ENCODE peak calls at places on chromosomes 11 and 22, in five cellular contexts. T, K, Z, Q and P are unnamed samples.

GRCh38 chr11:75147875-75148263 is 3.0 kb upstream of the SLCO2B1 start:
- DNase-seq in T (no peak), K (no peak), Z (no peak), Q (no peak), P (no peak)

GRCh38 chr22:39773976-39774539 is 119.5 kb downstream of the ENTHD1 start:
- DNase-seq in T (peak; percentile 0), K (peak; percentile 73), Z (peak; percentile 39), Q (no peak), P (no peak)

GRCh38 chr11:36449566-36450390 is 60.3 kb downstream of the TRAF6 start:
- DNase-seq in T (no peak), K (no peak), Z (no peak), Q (no peak), P (no peak)

GRCh38 chr11:8287297-8288070 is 23.8 kb upstream of the LMO1 start:
- DNase-seq in T (no peak), K (no peak), Z (no peak), Q (no peak), P (no peak)

GRCh38 chr22:39182478-39183030 is 30.1 kb upstream of the CBX7 start:
- DNase-seq in T (no peak), K (no peak), Z (no peak), Q (no peak), P (no peak)

GRCh38 chr11:92663539-92663938 is 305.9 kb upstream of the MTNR1B start:
- DNase-seq in T (no peak), K (no peak), Z (no peak), Q (no peak), P (no peak)

GRCh38 chr22:45703758-45704157 is 32.1 kb downstream of the ATXN10 start:
- DNase-seq in T (no peak), K (no peak), Z (no peak), Q (no peak), P (no peak)

GRCh38 chr11:111602865-111603632 is 800 bp downstream of the SIK2 start:
- DNase-seq in T (peak; percentile 43), K (no peak), Z (peak; percentile 44), Q (no peak), P (peak; percentile 74)

GRCh38 chr11:111097191-111097590 is 148.3 kb upstream of the POU2AF2 start:
- DNase-seq in T (peak; percentile 62), K (no peak), Z (no peak), Q (peak; percentile 5), P (no peak)

GRCh38 chr22:17890892-17891291 is 116.6 kb upstream of the BID start:
- DNase-seq in T (no peak), K (no peak), Z (no peak), Q (no peak), P (no peak)

GRCh38 chr11:124339671-124340447 is 19.9 kb upstream of the OR8D2 start:
- DNase-seq in T (no peak), K (no peak), Z (no peak), Q (peak; percentile 64), P (no peak)

GRCh38 chr11:6431861-6432260 is 8.9 kb downstream of the HPX start:
- DNase-seq in T (peak; percentile 65), K (no peak), Z (no peak), Q (no peak), P (no peak)

GRCh38 chr11:120017582-120017981 is 120.3 kb downstream of the TRIM29 start:
- DNase-seq in T (no peak), K (no peak), Z (no peak), Q (no peak), P (peak; percentile 65)

GRCh38 chr11:105937738-105938137 is 84.3 kb downstream of the MSANTD4 start:
- DNase-seq in T (peak; percentile 46), K (no peak), Z (no peak), Q (no peak), P (no peak)

GRCh38 chr11:64564947-64565889 is 25.8 kb upstream of the SLC22A12 start:
- DNase-seq in T (no peak), K (no peak), Z (peak; percentile 33), Q (peak; percentile 51), P (peak; percentile 58)

GRCh38 chr11:44309483-44310197 is at the start of gene ALX4:
- DNase-seq in T (no peak), K (no peak), Z (peak; percentile 64), Q (no peak), P (peak; percentile 74)

GRCh38 chr11:106706355-106706754 is 311.9 kb downstream of the GUCY1A2 start:
- DNase-seq in T (peak; percentile 67), K (no peak), Z (no peak), Q (no peak), P (peak; percentile 1)

GRCh38 chr11:10461276-10461790 is 6.3 kb downstream of the AMPD3 start:
- DNase-seq in T (no peak), K (no peak), Z (no peak), Q (no peak), P (no peak)

GRCh38 chr11:86035164-86035563 is 33.7 kb downstream of the PICALM start:
- DNase-seq in T (no peak), K (no peak), Z (no peak), Q (no peak), P (no peak)

GRCh38 chr22:24005201-24005600 is at the start of gene GSTT4:
- DNase-seq in T (no peak), K (no peak), Z (no peak), Q (no peak), P (no peak)

GRCh38 chr11:117824571-117825537 is at the start of gene FXYD2:
- DNase-seq in T (no peak), K (no peak), Z (no peak), Q (no peak), P (no peak)

GRCh38 chr22:35630387-35630793 is 13.3 kb upstream of the MB start:
- DNase-seq in T (peak; percentile 63), K (no peak), Z (no peak), Q (no peak), P (no peak)

GRCh38 chr11:65591939-65592814 is 3.4 kb downstream of the KCNK7 start:
- DNase-seq in T (peak; percentile 44), K (no peak), Z (no peak), Q (no peak), P (no peak)

DNA sequence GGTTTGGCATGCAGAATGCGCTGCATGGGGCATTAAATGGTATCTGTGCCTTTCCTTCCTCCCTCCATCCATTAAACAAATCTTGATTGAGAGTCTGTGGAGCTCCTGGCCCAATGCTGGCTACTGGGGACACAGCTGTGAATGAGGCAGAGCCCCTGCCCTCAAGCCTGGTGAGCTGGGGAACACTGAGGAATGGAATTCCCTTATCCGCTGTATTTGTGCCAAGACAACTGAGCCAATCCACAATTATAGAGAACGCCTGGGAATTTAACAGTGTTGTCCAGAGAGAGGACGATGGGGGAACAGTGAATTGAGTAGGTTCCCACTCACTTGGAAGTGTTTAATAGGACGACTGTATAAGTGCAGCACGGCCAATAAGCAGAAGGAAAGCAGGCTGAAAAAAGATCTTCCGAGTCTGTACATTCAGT is 296.0 kb downstream of the MIAT start:
- DNase-seq in T (no peak), K (no peak), Z (no peak), Q (no peak), P (peak; percentile 55)
- TF ChIP-seq RFX5 in T (no peak), K (no peak), Z (no peak), Q (no peak), P (no peak)

GRCh38 chr22:31044262-31044861 is 36.8 kb upstream of the SMTN start:
- DNase-seq in T (peak; percentile 74), K (no peak), Z (no peak), Q (peak; percentile 77), P (no peak)
- TF ChIP-seq MXI1 in T (no peak), K (no peak), Z (no peak), Q (no peak), P (no peak)

GRCh38 chr22:30705710-30706651 is 11.3 kb downstream of the OSBP2 start:
- DNase-seq in T (peak; percentile 80), K (peak; percentile 72), Z (no peak), Q (peak; percentile 13), P (no peak)
- TF ChIP-seq RFX5 in T (no peak), K (no peak), Z (no peak), Q (no peak), P (no peak)

DNA sequence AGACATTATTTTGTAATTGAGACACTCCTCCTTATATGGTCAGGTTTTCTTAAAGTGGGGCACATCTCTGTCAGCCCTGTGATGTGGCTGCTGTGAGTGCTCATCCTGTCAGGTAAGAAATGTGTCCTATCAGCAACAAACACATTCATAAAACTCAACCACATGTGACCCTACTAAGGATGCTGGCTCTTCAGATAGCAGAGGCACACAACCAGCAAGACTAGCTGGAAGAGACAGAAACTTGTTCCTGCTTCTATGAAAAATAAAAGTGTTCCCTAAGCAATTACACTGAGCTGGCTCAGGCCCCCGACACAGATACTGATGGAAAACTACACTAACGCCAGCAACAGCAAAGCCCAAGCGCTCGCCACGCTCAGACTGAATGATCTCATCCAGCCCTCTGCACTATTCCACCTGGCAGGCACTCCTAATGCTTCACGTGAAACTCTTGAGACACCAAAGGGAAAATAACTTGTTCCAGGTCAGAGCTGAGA is 49.8 kb upstream of the CYP2D6 start:
- DNase-seq in T (peak; percentile 34), K (no peak), Z (peak; percentile 70), Q (no peak), P (no peak)
- TF ChIP-seq MXI1 in T (no peak), K (no peak), Z (no peak), Q (no peak), P (no peak)

DNA sequence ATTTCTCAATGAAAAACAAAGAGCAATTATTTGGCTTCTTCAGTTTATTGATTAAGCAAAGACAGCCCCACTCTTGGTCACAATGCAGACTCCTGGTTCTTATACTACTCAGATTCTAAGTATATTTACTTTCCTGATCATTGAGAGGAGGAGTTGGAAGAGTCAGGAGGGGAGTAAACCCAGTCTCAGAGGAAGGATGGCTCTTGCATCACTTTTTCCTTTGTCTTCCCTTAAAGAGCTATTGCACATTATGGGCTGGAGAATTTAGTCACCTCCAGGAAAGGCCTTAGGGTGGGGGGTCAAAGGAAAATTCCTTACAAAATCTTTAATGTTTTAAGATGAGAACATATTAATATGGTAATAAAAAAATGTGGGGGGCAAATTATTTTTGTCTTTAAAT is 8.1 kb downstream of the SLC17A6 start:
- DNase-seq in T (no peak), K (no peak), Z (no peak), Q (no peak), P (no peak)
- TF ChIP-seq RFX5 in T (no peak), K (no peak), Z (no peak), Q (no peak), P (no peak)

DNA sequence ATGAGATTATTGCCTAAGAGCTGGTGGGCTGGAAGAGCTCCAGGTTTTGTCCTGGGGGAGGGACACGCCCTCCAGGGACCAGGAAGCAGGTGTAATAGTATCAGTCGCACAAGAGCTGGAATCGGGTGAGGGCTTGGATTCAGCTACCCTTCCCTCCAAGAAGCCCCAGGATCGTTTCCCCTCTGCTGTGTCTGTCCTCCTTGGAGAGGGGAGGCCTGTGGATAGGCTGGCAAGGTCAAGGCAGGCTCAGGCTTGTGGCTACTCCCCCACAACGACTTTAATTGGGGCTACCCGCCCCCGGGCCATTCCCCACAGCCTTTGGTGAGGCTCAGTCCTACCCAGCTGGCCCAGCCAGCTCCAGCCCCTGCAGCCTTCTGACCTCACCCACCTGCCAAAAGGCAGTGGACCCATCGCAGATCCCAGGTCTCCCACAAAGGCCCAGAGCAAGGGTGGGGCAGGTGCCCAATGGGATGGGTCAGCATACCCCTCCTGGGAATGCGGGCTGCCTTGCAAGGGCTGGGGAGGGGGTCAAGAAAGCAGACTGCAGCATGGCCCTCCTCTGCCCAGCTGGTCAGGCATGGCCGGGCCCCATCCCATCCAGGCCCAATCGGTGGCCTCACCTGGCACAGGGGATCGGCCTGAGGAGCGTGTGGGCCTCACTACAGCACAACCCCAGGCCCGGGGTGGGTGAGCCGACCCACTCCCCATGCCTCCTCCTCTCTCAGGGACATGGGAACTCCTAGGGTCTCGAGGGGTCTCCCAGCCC is 1.0 kb downstream of the CTSD start:
- DNase-seq in T (no peak), K (no peak), Z (peak; percentile 77), Q (peak; percentile 83), P (no peak)
- TF ChIP-seq MXI1 in T (no peak), K (no peak), Z (no peak), Q (peak; percentile 59), P (no peak)

GRCh38 chr11:130023204-130023603 is 20.6 kb upstream of the PRDM10 start:
- DNase-seq in T (peak; percentile 48), K (peak; percentile 88), Z (no peak), Q (peak; percentile 71), P (no peak)
- TF ChIP-seq RFX5 in T (no peak), K (no peak), Z (no peak), Q (no peak), P (no peak)